ENCODE peak calls at places on chromosomes 5 and 9, in seven cellular contexts. C, M, U, V, O, E and P are unnamed samples.

GRCh38 chr5:79285285-79285684 is 49.4 kb downstream of the JMY start:
- DNase-seq in C (no peak), M (no peak), U (no peak), V (no peak), O (no peak), E (no peak), P (no peak)

GRCh38 chr9:106284300-106284699 is 578.7 kb upstream of the ZNF462 start:
- DNase-seq in C (no peak), M (peak; percentile 6), U (no peak), V (peak; percentile 46), O (peak; percentile 40), E (peak; percentile 12), P (no peak)

GRCh38 chr5:81749562-81750307 is 1.2 kb downstream of the SSBP2 start:
- DNase-seq in C (peak; percentile 37), M (no peak), U (peak; percentile 17), V (peak; percentile 53), O (peak; percentile 55), E (peak; percentile 32), P (no peak)

GRCh38 chr5:142104491-142104890 is 4.1 kb upstream of the NDFIP1 start:
- DNase-seq in C (no peak), M (no peak), U (no peak), V (no peak), O (no peak), E (no peak), P (no peak)

GRCh38 chr5:132496631-132497487 is 6.3 kb upstream of the IRF1 start:
- DNase-seq in C (peak; percentile 63), M (peak; percentile 95), U (peak; percentile 87), V (peak; percentile 82), O (peak; percentile 93), E (peak; percentile 83), P (peak; percentile 92)

GRCh38 chr5:6296524-6296923 is 81.8 kb downstream of the MED10 start:
- DNase-seq in C (no peak), M (no peak), U (no peak), V (no peak), O (no peak), E (no peak), P (no peak)

GRCh38 chr9:85444243-85444642 is 297.5 kb downstream of the AGTPBP1 start:
- DNase-seq in C (no peak), M (no peak), U (no peak), V (no peak), O (no peak), E (no peak), P (no peak)

GRCh38 chr5:45038366-45038987 is 229.7 kb downstream of the MRPS30 start:
- DNase-seq in C (peak; percentile 45), M (peak; percentile 58), U (peak; percentile 0), V (peak; percentile 65), O (no peak), E (peak; percentile 42), P (no peak)

GRCh38 chr9:21674894-21675293 is 127.5 kb upstream of the MTAP start:
- DNase-seq in C (no peak), M (no peak), U (peak; percentile 61), V (no peak), O (no peak), E (no peak), P (no peak)

GRCh38 chr9:137502008-137502913 is 43.1 kb upstream of the NSMF start:
- DNase-seq in C (no peak), M (no peak), U (no peak), V (peak; percentile 36), O (peak; percentile 64), E (peak; percentile 79), P (no peak)

GRCh38 chr5:143775258-143775657 is 36.7 kb upstream of the HMHB1 start:
- DNase-seq in C (no peak), M (peak; percentile 45), U (peak; percentile 75), V (no peak), O (no peak), E (no peak), P (no peak)

GRCh38 chr5:132058646-132059042 is 1.8 kb upstream of the IL3 start:
- DNase-seq in C (no peak), M (no peak), U (no peak), V (no peak), O (no peak), E (no peak), P (no peak)

GRCh38 chr9:127021664-127022337 is 100.6 kb downstream of the ANGPTL2 start:
- DNase-seq in C (no peak), M (peak; percentile 76), U (peak; percentile 100), V (no peak), O (no peak), E (peak; percentile 10), P (no peak)

GRCh38 chr5:133938932-133939331 is 29.5 kb downstream of the C5orf15 start:
- DNase-seq in C (no peak), M (no peak), U (no peak), V (no peak), O (no peak), E (no peak), P (no peak)

GRCh38 chr5:82595083-82595482 is 316.9 kb upstream of the RPS23 start:
- DNase-seq in C (no peak), M (no peak), U (no peak), V (peak; percentile 8), O (no peak), E (no peak), P (no peak)

GRCh38 chr9:14071484-14071883 is 242.5 kb downstream of the NFIB start:
- DNase-seq in C (no peak), M (no peak), U (no peak), V (peak; percentile 47), O (no peak), E (peak; percentile 15), P (no peak)

GRCh38 chr9:94872921-94873511 is 146.5 kb downstream of the AOPEP start:
- DNase-seq in C (no peak), M (no peak), U (no peak), V (no peak), O (no peak), E (peak; percentile 66), P (no peak)

GRCh38 chr9:133087429-133088145 is 25.8 kb downstream of the CEL start:
- DNase-seq in C (no peak), M (no peak), U (no peak), V (no peak), O (peak; percentile 24), E (no peak), P (no peak)

GRCh38 chr5:154390746-154391359 is 54.9 kb upstream of the SAP30L start:
- DNase-seq in C (no peak), M (no peak), U (no peak), V (no peak), O (no peak), E (no peak), P (no peak)

GRCh38 chr5:72455477-72455876 is 51.7 kb downstream of the ZNF366 start:
- DNase-seq in C (no peak), M (no peak), U (no peak), V (no peak), O (no peak), E (no peak), P (no peak)

GRCh38 chr9:88462191-88462590 is 72.8 kb upstream of the NXNL2 start:
- DNase-seq in C (no peak), M (no peak), U (peak; percentile 79), V (no peak), O (no peak), E (peak; percentile 95), P (no peak)

GRCh38 chr5:72448368-72448767 is 58.8 kb downstream of the ZNF366 start:
- DNase-seq in C (no peak), M (no peak), U (no peak), V (no peak), O (no peak), E (no peak), P (no peak)

GRCh38 chr9:110802416-110803035 is 133.9 kb downstream of the MUSK start:
- DNase-seq in C (no peak), M (no peak), U (peak; percentile 65), V (peak; percentile 54), O (no peak), E (peak; percentile 24), P (no peak)

GRCh38 chr5:139942243-139942642 is 100.9 kb downstream of the NRG2 start:
- DNase-seq in C (no peak), M (no peak), U (no peak), V (no peak), O (no peak), E (no peak), P (no peak)

GRCh38 chr5:68423154-68423811 is 207.7 kb downstream of the PIK3R1 start:
- DNase-seq in C (no peak), M (peak; percentile 41), U (no peak), V (no peak), O (no peak), E (no peak), P (no peak)

GRCh38 chr5:370311-370958 is 48.9 kb downstream of the AHRR start:
- DNase-seq in C (no peak), M (no peak), U (no peak), V (no peak), O (peak; percentile 17), E (no peak), P (peak; percentile 32)

DNA sequence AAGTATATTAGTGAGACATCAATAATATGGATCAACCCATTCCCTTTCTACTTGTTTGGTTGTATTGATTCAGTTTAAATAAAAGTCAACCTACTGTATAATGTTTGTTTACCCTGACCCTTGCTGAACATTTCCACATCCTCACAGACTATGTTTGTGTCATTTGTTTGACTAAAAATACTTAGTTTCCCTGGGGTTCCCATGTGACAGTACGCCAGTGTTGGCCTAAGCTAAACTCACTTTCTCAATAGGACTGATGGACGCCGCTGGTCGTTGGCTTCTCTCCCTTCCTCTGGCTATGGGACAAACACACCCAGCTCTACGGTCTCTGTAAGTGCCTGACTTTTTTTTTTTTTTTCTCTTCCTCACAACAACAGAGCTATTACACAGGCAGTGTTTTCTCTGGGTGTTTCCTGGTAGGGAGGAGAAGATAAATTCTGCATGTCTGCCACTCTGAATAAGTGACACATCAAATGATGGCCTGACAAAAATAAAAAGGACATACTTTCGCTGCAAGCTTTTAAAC is 101.2 kb downstream of the CD180 start:
- DNase-seq in C (no peak), M (peak; percentile 88), U (peak; percentile 33), V (peak; percentile 38), O (no peak), E (no peak), P (no peak)
- H3K27me3 ChIP-seq in C (no peaks in the 10 kb centered on the region), M (no peaks in the 10 kb centered on the region), U (no peaks in the 10 kb centered on the region), V (no peaks in the 10 kb centered on the region), O (no peaks in the 10 kb centered on the region), E (no peaks in the 10 kb centered on the region), P (no peaks in the 10 kb centered on the region)

GRCh38 chr5:93592866-93593265 is 9.8 kb downstream of the NR2F1 start:
- DNase-seq in C (no peak), M (no peak), U (no peak), V (no peak), O (no peak), E (no peak), P (no peak)
- H2AK5ac ChIP-seq in C (no peak overlapping the region), M (no peak overlapping the region), U (no peak overlapping the region), V (no peak overlapping the region), O (no peak overlapping the region), E (no peak overlapping the region), P (no peak overlapping the region)

GRCh38 chr5:174720066-174720611 is 4.2 kb upstream of the MSX2 start:
- DNase-seq in C (no peak), M (no peak), U (no peak), V (peak; percentile 87), O (peak; percentile 50), E (no peak), P (no peak)
- H3K27me3 ChIP-seq in C (peaks cover 75% of the 10 kb centered on the region), M (peaks cover 66% of the 10 kb centered on the region), U (peaks cover 73% of the 10 kb centered on the region), V (no peaks in the 10 kb centered on the region), O (peaks cover 56% of the 10 kb centered on the region), E (no peaks in the 10 kb centered on the region), P (peaks cover 73% of the 10 kb centered on the region)

DNA sequence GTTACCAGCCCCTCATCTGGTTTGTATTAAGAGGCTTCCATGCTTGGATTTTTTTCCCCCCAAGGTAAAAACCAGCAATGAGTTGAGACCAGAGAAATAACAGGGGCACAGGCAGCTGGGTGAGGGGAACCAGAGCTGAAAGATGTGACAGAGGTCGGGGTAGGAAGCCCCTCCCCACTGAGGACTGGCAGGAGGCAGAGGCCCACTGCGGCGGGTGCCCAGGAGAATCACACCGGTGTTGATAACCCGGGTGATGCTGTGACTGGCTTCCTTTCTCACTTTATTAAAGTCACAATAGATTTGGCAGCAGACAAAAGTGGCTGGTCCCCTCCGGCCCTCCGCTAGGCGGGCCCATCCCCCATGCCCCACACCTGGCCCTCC is 116.5 kb upstream of the PHYKPL start:
- DNase-seq in C (no peak), M (no peak), U (no peak), V (no peak), O (no peak), E (no peak), P (no peak)
- H2AK5ac ChIP-seq in C (no peak overlapping the region), M (no peak overlapping the region), U (no peak overlapping the region), V (no peak overlapping the region), O (no peak overlapping the region), E (no peak overlapping the region), P (no peak overlapping the region)